ENCODE peak calls at places on chromosomes 2 and 18, in five cellular contexts. C is activated T-cell treated with anti-CD3 and anti-CD28 coated beads, Interleukin-2, amount 50 U/mL, for 48 hours; Y is NCI-H1092; I is GM23338; M is T47D. R is an unnamed sample.

GRCh38 chr18:79853303-79853992 is 55.7 kb downstream of the KCNG2 start:
- DNase-seq in C (no peak), Y (no peak), I (no peak), M (no peak), R (no peak)

GRCh38 chr18:43392168-43392567 is 114.9 kb upstream of the SYT4 start:
- DNase-seq in C (no peak), Y (no peak), I (no peak), M (no peak), R (no peak)

GRCh38 chr18:79718126-79718525 is 38.5 kb downstream of the CTDP1 start:
- DNase-seq in C (no peak), Y (no peak), I (no peak), M (no peak), R (no peak)

GRCh38 chr2:20429528-20429927 is 17.3 kb upstream of the RHOB start:
- DNase-seq in C (peak; percentile 3), Y (no peak), I (no peak), M (no peak), R (no peak)

GRCh38 chr18:74522635-74523548 is 11.4 kb upstream of the CNDP1 start:
- DNase-seq in C (no peak), Y (no peak), I (no peak), M (no peak), R (no peak)

GRCh38 chr18:10099539-10100140 is 185.8 kb downstream of the VAPA start:
- DNase-seq in C (no peak), Y (no peak), I (no peak), M (no peak), R (no peak)

GRCh38 chr18:48826806-48827205 is 124.0 kb downstream of the SMAD7 start:
- DNase-seq in C (peak; percentile 3), Y (no peak), I (no peak), M (no peak), R (no peak)

GRCh38 chr2:64228126-64228678 is 84.0 kb upstream of the PELI1 start:
- DNase-seq in C (peak; percentile 78), Y (peak; percentile 72), I (peak; percentile 99), M (no peak), R (peak; percentile 34)

GRCh38 chr2:42117923-42118758 is 51.0 kb upstream of the EML4 start:
- DNase-seq in C (no peak), Y (no peak), I (peak; percentile 26), M (no peak), R (no peak)

GRCh38 chr2:25332571-25332970 is 9.2 kb downstream of the DNMT3A start:
- DNase-seq in C (no peak), Y (no peak), I (no peak), M (no peak), R (no peak)

GRCh38 chr2:127431408-127432023 is 13.3 kb downstream of the PROC start:
- DNase-seq in C (no peak), Y (no peak), I (no peak), M (no peak), R (no peak)

GRCh38 chr2:199804831-199805230 is 46.2 kb downstream of the FTCDNL1 start:
- DNase-seq in C (no peak), Y (no peak), I (peak; percentile 35), M (no peak), R (no peak)

GRCh38 chr2:191189112-191189635 is 38.4 kb upstream of the STAT4 start:
- DNase-seq in C (no peak), Y (no peak), I (no peak), M (no peak), R (no peak)

GRCh38 chr2:10408649-10409579 is 39.2 kb downstream of the ODC1 start:
- DNase-seq in C (peak; percentile 90), Y (peak; percentile 35), I (peak; percentile 91), M (peak; percentile 90), R (peak; percentile 78)

R was measured in CD4-positive, alpha-beta T cell.